ENCODE peak calls at places on chromosomes 7 and 10, in six cellular contexts. One of them, this sample, is unnamed. For H3K4me1, the result is how much of the 10 kb centered on the place peaks cover.

GRCh38 chr10:80694930-80695329 is 157.2 kb downstream of the SH2D4B start:
- DNase-seq in hepatocyte: no peak
- DNase-seq in testis: no peak
- DNase-seq in CD4-positive, alpha-beta memory T cell: no peak
- DNase-seq in tibial artery: no peak
- DNase-seq in small intestine: no peak
- DNase-seq in this sample: no peak

GRCh38 chr7:82204694-82205093 is 238.9 kb downstream of the CACNA2D1 start:
- DNase-seq in small intestine: no peak
- DNase-seq in CD4-positive, alpha-beta memory T cell: no peak
- DNase-seq in testis: no peak
- DNase-seq in hepatocyte: no peak
- DNase-seq in tibial artery: no peak
- DNase-seq in this sample: no peak

GRCh38 chr10:22320591-22321155 is at the start of gene BMI1:
- DNase-seq in hepatocyte: peak
- DNase-seq in CD4-positive, alpha-beta memory T cell: peak
- DNase-seq in tibial artery: peak
- DNase-seq in small intestine: peak
- DNase-seq in testis: peak
- DNase-seq in this sample: peak

GRCh38 chr10:58328233-58328632 is 6.6 kb upstream of the UBE2D1 start:
- DNase-seq in testis: no peak
- DNase-seq in tibial artery: no peak
- DNase-seq in small intestine: no peak
- DNase-seq in CD4-positive, alpha-beta memory T cell: no peak
- DNase-seq in hepatocyte: no peak
- DNase-seq in this sample: no peak

GRCh38 chr7:2519119-2519930 is at the start of gene LFNG:
- DNase-seq in small intestine: peak
- DNase-seq in testis: peak
- DNase-seq in tibial artery: peak
- DNase-seq in hepatocyte: peak
- DNase-seq in CD4-positive, alpha-beta memory T cell: peak
- DNase-seq in this sample: peak

GRCh38 chr10:98673156-98673765 is 226.5 kb upstream of the HPS1 start:
- DNase-seq in testis: no peak
- DNase-seq in small intestine: no peak
- DNase-seq in CD4-positive, alpha-beta memory T cell: no peak
- DNase-seq in hepatocyte: no peak
- DNase-seq in tibial artery: no peak
- DNase-seq in this sample: no peak

GRCh38 chr7:52209658-52210057 is 825.8 kb upstream of the POM121L12 start:
- DNase-seq in testis: no peak
- DNase-seq in CD4-positive, alpha-beta memory T cell: no peak
- DNase-seq in hepatocyte: no peak
- DNase-seq in small intestine: no peak
- DNase-seq in tibial artery: no peak
- DNase-seq in this sample: no peak

GRCh38 chr7:105581066-105581811 is at the start of gene EFCAB10:
- DNase-seq in hepatocyte: peak
- DNase-seq in tibial artery: no peak
- DNase-seq in small intestine: peak
- DNase-seq in CD4-positive, alpha-beta memory T cell: peak
- DNase-seq in testis: peak
- DNase-seq in this sample: peak

GRCh38 chr7:95630702-95631458 is 34.6 kb upstream of the PDK4 start:
- DNase-seq in testis: no peak
- DNase-seq in hepatocyte: no peak
- DNase-seq in CD4-positive, alpha-beta memory T cell: no peak
- DNase-seq in tibial artery: no peak
- DNase-seq in small intestine: no peak
- DNase-seq in this sample: no peak

GRCh38 chr7:1819258-1819841 is 149.3 kb downstream of the ELFN1 start:
- DNase-seq in hepatocyte: no peak
- DNase-seq in tibial artery: peak
- DNase-seq in CD4-positive, alpha-beta memory T cell: no peak
- DNase-seq in testis: no peak
- DNase-seq in small intestine: no peak
- DNase-seq in this sample: no peak

GRCh38 chr7:50379082-50379481 is 71.1 kb downstream of the FIGNL1 start:
- DNase-seq in small intestine: no peak
- DNase-seq in testis: no peak
- DNase-seq in tibial artery: no peak
- DNase-seq in CD4-positive, alpha-beta memory T cell: no peak
- DNase-seq in hepatocyte: peak
- DNase-seq in this sample: no peak

GRCh38 chr7:72020301-72020700 is 391.8 kb downstream of the CALN1 start:
- DNase-seq in small intestine: no peak
- DNase-seq in testis: no peak
- DNase-seq in CD4-positive, alpha-beta memory T cell: no peak
- DNase-seq in hepatocyte: no peak
- DNase-seq in tibial artery: no peak
- DNase-seq in this sample: no peak

GRCh38 chr7:12809476-12809875 is 122.0 kb downstream of the ARL4A start:
- DNase-seq in small intestine: no peak
- DNase-seq in tibial artery: no peak
- DNase-seq in hepatocyte: no peak
- DNase-seq in CD4-positive, alpha-beta memory T cell: no peak
- DNase-seq in testis: no peak
- DNase-seq in this sample: peak

GRCh38 chr10:22601618-22602017 is 112.8 kb downstream of the PIP4K2A start:
- DNase-seq in testis: no peak
- DNase-seq in hepatocyte: no peak
- DNase-seq in CD4-positive, alpha-beta memory T cell: no peak
- DNase-seq in small intestine: no peak
- DNase-seq in tibial artery: no peak
- DNase-seq in this sample: no peak

GRCh38 chr7:111356941-111357340 is 205.4 kb downstream of the IMMP2L start:
- DNase-seq in hepatocyte: no peak
- DNase-seq in CD4-positive, alpha-beta memory T cell: no peak
- DNase-seq in testis: no peak
- DNase-seq in tibial artery: no peak
- DNase-seq in small intestine: no peak
- DNase-seq in this sample: no peak

GRCh38 chr7:100000239-100000638 is 15.2 kb upstream of the ZKSCAN1 start:
- DNase-seq in tibial artery: peak
- DNase-seq in testis: no peak
- DNase-seq in CD4-positive, alpha-beta memory T cell: no peak
- DNase-seq in hepatocyte: no peak
- DNase-seq in small intestine: no peak
- DNase-seq in this sample: no peak

GRCh38 chr7:99996755-99997544 is 18.4 kb upstream of the ZKSCAN1 start:
- DNase-seq in hepatocyte: no peak
- DNase-seq in testis: no peak
- DNase-seq in tibial artery: peak
- DNase-seq in small intestine: no peak
- DNase-seq in CD4-positive, alpha-beta memory T cell: no peak
- DNase-seq in this sample: no peak

GRCh38 chr7:99992330-99993037 is 16.7 kb upstream of the AZGP1 start:
- DNase-seq in tibial artery: no peak
- DNase-seq in CD4-positive, alpha-beta memory T cell: no peak
- DNase-seq in testis: no peak
- DNase-seq in hepatocyte: no peak
- DNase-seq in small intestine: no peak
- DNase-seq in this sample: no peak

GRCh38 chr7:99994819-99995218 is 19.0 kb upstream of the AZGP1 start:
- DNase-seq in testis: no peak
- DNase-seq in small intestine: no peak
- DNase-seq in CD4-positive, alpha-beta memory T cell: no peak
- DNase-seq in hepatocyte: no peak
- DNase-seq in tibial artery: no peak
- DNase-seq in this sample: no peak

DNA sequence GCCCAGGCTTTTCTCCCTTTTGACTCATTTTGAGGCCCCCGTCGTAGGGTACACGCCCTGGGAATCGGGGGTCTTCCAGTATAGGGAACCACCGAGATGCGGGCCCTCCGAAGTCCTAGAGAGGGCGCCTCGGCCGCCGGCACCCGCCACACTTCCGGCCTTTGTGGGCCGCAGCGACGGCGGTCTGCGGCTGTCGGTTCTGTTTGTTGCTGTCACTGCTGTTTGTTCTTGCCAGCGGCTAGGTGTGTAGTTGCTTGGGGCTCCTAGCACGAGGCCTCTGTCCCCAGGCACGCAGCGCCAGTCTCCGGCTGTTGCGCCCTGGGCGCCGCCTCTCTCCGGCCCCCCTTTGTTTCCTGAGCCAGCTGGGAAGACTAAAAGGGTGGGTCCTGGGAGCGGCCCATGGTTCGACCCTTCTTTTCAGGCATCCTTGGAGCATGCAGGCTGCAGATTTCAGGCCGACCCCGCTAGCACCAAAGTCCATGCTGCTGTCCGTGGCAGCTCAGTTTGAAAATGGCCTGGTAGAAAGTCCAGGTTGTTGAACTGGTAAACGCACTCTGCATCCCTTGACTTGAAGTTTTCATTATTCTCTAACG is 17.8 kb upstream of the ZKSCAN1 start:
- DNase-seq in tibial artery: peak
- DNase-seq in hepatocyte: peak
- DNase-seq in CD4-positive, alpha-beta memory T cell: peak
- DNase-seq in small intestine: peak
- DNase-seq in testis: peak
- DNase-seq in this sample: peak
- H3K4me3 ChIP-seq in tibial artery: peak
- H3K4me3 ChIP-seq in hepatocyte: no peak
- H3K4me3 ChIP-seq in CD4-positive, alpha-beta memory T cell: peak
- H3K4me3 ChIP-seq in small intestine: no peak
- H3K4me3 ChIP-seq in testis: peak
- H3K4me3 ChIP-seq in this sample: peak

DNA sequence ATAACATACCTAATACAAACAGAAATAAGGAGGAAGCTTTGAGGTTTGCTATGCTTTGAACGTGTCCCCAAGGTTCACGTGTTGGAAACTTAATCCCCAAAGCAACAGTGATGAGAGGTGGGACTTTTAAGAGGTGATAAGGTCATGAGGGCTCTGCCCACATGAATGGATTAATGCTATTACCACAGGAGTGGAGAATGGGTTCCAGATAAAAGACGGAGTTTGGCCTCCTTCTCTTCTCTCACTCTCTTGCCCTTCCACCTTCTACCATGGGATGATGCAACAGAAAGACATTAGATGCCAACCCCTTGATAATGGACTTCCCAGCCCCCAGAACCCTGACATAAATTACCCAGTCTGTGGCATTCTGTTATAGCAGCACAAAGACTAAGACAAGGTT is 9.6 kb downstream of the ITGB1 start:
- DNase-seq in CD4-positive, alpha-beta memory T cell: peak
- DNase-seq in testis: no peak
- DNase-seq in hepatocyte: no peak
- DNase-seq in small intestine: no peak
- DNase-seq in tibial artery: no peak
- DNase-seq in this sample: no peak
- H3K4me1 ChIP-seq in CD4-positive, alpha-beta memory T cell: half or more
- H3K4me1 ChIP-seq in testis: under half
- H3K4me1 ChIP-seq in hepatocyte: under half
- H3K4me1 ChIP-seq in small intestine: under half
- H3K4me1 ChIP-seq in tibial artery: under half
- H3K4me1 ChIP-seq in this sample: under half

GRCh38 chr7:100654908-100655831 is 1.1 kb downstream of the ACTL6B start:
- DNase-seq in tibial artery: no peak
- DNase-seq in small intestine: no peak
- DNase-seq in hepatocyte: no peak
- DNase-seq in testis: no peak
- DNase-seq in CD4-positive, alpha-beta memory T cell: no peak
- DNase-seq in this sample: no peak

DNA sequence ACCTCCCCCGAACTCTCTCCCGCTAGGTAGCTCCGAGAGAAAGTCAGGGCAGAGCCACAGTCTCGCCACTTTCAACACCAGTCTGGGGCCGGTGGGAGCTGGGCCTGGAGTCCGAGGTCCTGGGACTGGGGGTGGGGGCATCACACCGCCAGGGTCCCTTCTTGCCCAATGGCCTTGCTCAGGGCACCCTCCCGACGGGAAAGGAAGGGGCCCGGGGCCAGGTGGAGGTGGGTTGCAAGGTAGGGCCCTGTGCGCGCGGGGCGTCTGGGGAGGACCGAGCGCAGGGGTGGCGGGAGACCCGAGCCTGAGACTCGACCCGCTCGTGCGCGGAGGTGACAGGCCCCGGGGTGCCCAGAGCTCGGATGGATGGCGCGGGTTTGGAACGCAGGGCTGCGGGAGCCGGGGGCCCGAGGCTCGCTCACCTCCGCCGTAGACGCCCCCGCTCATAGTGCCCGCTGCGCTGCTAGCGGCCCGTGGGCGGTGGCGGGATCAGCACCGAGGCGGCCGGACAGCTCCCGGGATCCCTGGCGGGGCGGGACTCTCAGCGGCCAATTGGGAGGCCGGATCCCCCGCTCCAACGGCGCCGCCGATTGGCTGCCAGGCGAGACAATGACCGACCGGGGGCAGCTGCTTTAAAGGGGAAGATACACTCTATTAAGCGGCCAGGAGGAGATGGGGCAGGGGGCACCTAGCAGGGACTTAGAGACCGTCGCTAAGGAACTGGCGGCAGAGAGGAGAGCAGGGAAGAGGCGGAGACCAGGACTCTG is at the start of gene ACTL6B:
- DNase-seq in small intestine: peak
- DNase-seq in hepatocyte: peak
- DNase-seq in testis: peak
- DNase-seq in tibial artery: no peak
- DNase-seq in CD4-positive, alpha-beta memory T cell: no peak
- DNase-seq in this sample: peak
- H3K4me3 ChIP-seq in small intestine: no peak
- H3K4me3 ChIP-seq in hepatocyte: no peak
- H3K4me3 ChIP-seq in testis: peak
- H3K4me3 ChIP-seq in tibial artery: no peak
- H3K4me3 ChIP-seq in CD4-positive, alpha-beta memory T cell: no peak
- H3K4me3 ChIP-seq in this sample: peak

GRCh38 chr7:74217455-74218342 is 7.9 kb downstream of the LAT2 start:
- DNase-seq in testis: no peak
- DNase-seq in tibial artery: no peak
- DNase-seq in CD4-positive, alpha-beta memory T cell: no peak
- DNase-seq in small intestine: no peak
- DNase-seq in hepatocyte: no peak
- DNase-seq in this sample: no peak

GRCh38 chr7:74215921-74216320 is 6.1 kb downstream of the LAT2 start:
- DNase-seq in small intestine: no peak
- DNase-seq in tibial artery: no peak
- DNase-seq in hepatocyte: no peak
- DNase-seq in CD4-positive, alpha-beta memory T cell: no peak
- DNase-seq in testis: no peak
- DNase-seq in this sample: no peak

GRCh38 chr7:74218343-74218698 is 8.5 kb downstream of the LAT2 start:
- DNase-seq in CD4-positive, alpha-beta memory T cell: no peak
- DNase-seq in testis: no peak
- DNase-seq in small intestine: no peak
- DNase-seq in hepatocyte: no peak
- DNase-seq in tibial artery: no peak
- DNase-seq in this sample: no peak

GRCh38 chr7:74214816-74215630 is 5.2 kb downstream of the LAT2 start:
- DNase-seq in CD4-positive, alpha-beta memory T cell: no peak
- DNase-seq in small intestine: no peak
- DNase-seq in testis: no peak
- DNase-seq in hepatocyte: no peak
- DNase-seq in tibial artery: no peak
- DNase-seq in this sample: no peak

DNA sequence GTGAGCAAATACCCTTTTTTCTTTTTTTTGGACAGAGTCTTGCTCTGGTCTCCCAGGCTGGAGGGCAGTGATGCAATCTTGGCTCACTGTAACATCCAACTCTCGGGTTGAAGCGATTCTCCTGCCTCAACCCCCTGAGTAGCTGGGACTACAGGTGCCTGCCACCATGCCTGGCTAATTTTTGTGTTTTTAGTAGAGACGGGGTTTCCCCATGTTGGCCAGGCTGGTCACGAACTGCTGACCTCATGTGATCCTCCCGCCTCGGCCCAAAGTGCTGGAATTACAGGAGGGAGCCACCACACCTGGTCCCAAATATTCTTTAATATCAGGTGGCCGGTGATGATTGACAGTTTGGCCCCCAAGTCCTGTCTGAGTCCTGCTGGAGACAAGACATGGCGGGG is 6.6 kb downstream of the LAT2 start:
- DNase-seq in hepatocyte: no peak
- DNase-seq in tibial artery: no peak
- DNase-seq in small intestine: no peak
- DNase-seq in CD4-positive, alpha-beta memory T cell: no peak
- DNase-seq in testis: no peak
- DNase-seq in this sample: no peak
- H3K4me1 ChIP-seq in hepatocyte: under half
- H3K4me1 ChIP-seq in tibial artery: under half
- H3K4me1 ChIP-seq in small intestine: under half
- H3K4me1 ChIP-seq in CD4-positive, alpha-beta memory T cell: under half
- H3K4me1 ChIP-seq in testis: under half
- H3K4me1 ChIP-seq in this sample: under half

This sample was measured in A673.